ENCODE peak calls at places on chromosomes 5 and 9, in six cellular contexts. One of them, this sample, is unnamed.

GRCh38 chr5:178247481-178248456 is 15.2 kb upstream of the PHYKPL start:
- DNase-seq in neuronal stem cell: no peak
- DNase-seq in H9: no peak
- DNase-seq in H1: no peak
- DNase-seq in mesenchymal stem cell: no peak
- DNase-seq in IMR-90: no peak
- DNase-seq in this sample: no peak

GRCh38 chr9:128081052-128081451 is 13.0 kb downstream of the SLC25A25 start:
- DNase-seq in H1: no peak
- DNase-seq in mesenchymal stem cell: peak
- DNase-seq in H9: no peak
- DNase-seq in IMR-90: peak
- DNase-seq in neuronal stem cell: no peak
- DNase-seq in this sample: no peak

GRCh38 chr9:15417626-15418025 is 5.0 kb upstream of the SNAPC3 start:
- DNase-seq in mesenchymal stem cell: no peak
- DNase-seq in neuronal stem cell: no peak
- DNase-seq in H1: peak
- DNase-seq in H9: peak
- DNase-seq in IMR-90: no peak
- DNase-seq in this sample: no peak

GRCh38 chr5:31193591-31194457 is at the start of gene CDH6:
- DNase-seq in neuronal stem cell: peak
- DNase-seq in H1: peak
- DNase-seq in H9: peak
- DNase-seq in mesenchymal stem cell: peak
- DNase-seq in IMR-90: peak
- DNase-seq in this sample: no peak

GRCh38 chr5:71860048-71860447 is 141.0 kb downstream of the CARTPT start:
- DNase-seq in H9: peak
- DNase-seq in mesenchymal stem cell: no peak
- DNase-seq in H1: no peak
- DNase-seq in IMR-90: no peak
- DNase-seq in neuronal stem cell: no peak
- DNase-seq in this sample: no peak

GRCh38 chr5:33837301-33837700 is 54.5 kb downstream of the ADAMTS12 start:
- DNase-seq in neuronal stem cell: no peak
- DNase-seq in IMR-90: no peak
- DNase-seq in mesenchymal stem cell: no peak
- DNase-seq in H1: no peak
- DNase-seq in H9: no peak
- DNase-seq in this sample: no peak

GRCh38 chr5:42949348-42950090 is 90.6 kb downstream of the ANXA2R start:
- DNase-seq in mesenchymal stem cell: no peak
- DNase-seq in neuronal stem cell: no peak
- DNase-seq in H1: no peak
- DNase-seq in IMR-90: peak
- DNase-seq in H9: no peak
- DNase-seq in this sample: peak

GRCh38 chr9:129725841-129726251 is 27.0 kb downstream of the PTGES start:
- DNase-seq in neuronal stem cell: no peak
- DNase-seq in mesenchymal stem cell: no peak
- DNase-seq in H1: no peak
- DNase-seq in H9: no peak
- DNase-seq in IMR-90: peak
- DNase-seq in this sample: no peak

GRCh38 chr9:115134941-115135340 is 17.0 kb upstream of the TNC start:
- DNase-seq in H9: no peak
- DNase-seq in IMR-90: peak
- DNase-seq in H1: no peak
- DNase-seq in mesenchymal stem cell: peak
- DNase-seq in neuronal stem cell: no peak
- DNase-seq in this sample: no peak

DNA sequence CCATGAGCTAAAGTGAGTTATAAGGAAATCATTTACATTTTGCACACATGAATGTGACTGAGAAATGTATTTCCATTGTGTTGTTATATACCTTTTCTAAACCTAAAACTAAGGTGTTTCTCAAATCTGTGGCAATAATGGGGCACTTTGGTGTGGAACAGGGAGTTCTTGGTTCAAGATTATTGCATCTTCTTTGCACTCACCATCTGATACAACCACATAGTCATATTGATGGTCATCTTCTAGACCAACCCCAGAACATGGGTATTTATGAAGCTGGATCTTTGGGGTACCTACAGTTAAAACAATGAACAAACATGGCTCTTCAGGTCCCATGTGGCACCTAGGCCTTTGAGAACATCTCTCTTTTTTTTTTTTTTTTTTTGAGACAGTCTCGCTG is 24.6 kb upstream of the SHOC1 start:
- DNase-seq in H9: no peak
- DNase-seq in neuronal stem cell: no peak
- DNase-seq in IMR-90: no peak
- DNase-seq in mesenchymal stem cell: no peak
- DNase-seq in H1: no peak
- DNase-seq in this sample: no peak
- H2BK5ac ChIP-seq in H9: no peak
- H2BK5ac ChIP-seq in neuronal stem cell: no peak
- H2BK5ac ChIP-seq in IMR-90: no peak
- H2BK5ac ChIP-seq in mesenchymal stem cell: no peak
- H2BK5ac ChIP-seq in H1: no peak
- H2BK5ac ChIP-seq in this sample: no peak

GRCh38 chr5:59791131-59791485 is 102.4 kb downstream of the PDE4D start:
- DNase-seq in H9: no peak
- DNase-seq in neuronal stem cell: no peak
- DNase-seq in IMR-90: no peak
- DNase-seq in H1: no peak
- DNase-seq in mesenchymal stem cell: no peak
- DNase-seq in this sample: no peak
- H2AFZ ChIP-seq in H9: no peak
- H2AFZ ChIP-seq in neuronal stem cell: no peak
- H2AFZ ChIP-seq in IMR-90: no peak
- H2AFZ ChIP-seq in H1: no peak
- H2AFZ ChIP-seq in mesenchymal stem cell: no peak
- H2AFZ ChIP-seq in this sample: no peak

GRCh38 chr9:34374339-34374738 is 2.4 kb downstream of the MYORG start:
- DNase-seq in H9: no peak
- DNase-seq in IMR-90: no peak
- DNase-seq in neuronal stem cell: no peak
- DNase-seq in mesenchymal stem cell: no peak
- DNase-seq in H1: no peak
- DNase-seq in this sample: no peak

GRCh38 chr9:34377402-34377741 is 674 bp upstream of the MYORG start:
- DNase-seq in H9: no peak
- DNase-seq in neuronal stem cell: no peak
- DNase-seq in mesenchymal stem cell: peak
- DNase-seq in IMR-90: no peak
- DNase-seq in H1: no peak
- DNase-seq in this sample: peak

GRCh38 chr9:34376596-34377401 is at the start of gene MYORG:
- DNase-seq in IMR-90: peak
- DNase-seq in H1: peak
- DNase-seq in mesenchymal stem cell: peak
- DNase-seq in H9: peak
- DNase-seq in neuronal stem cell: peak
- DNase-seq in this sample: peak

GRCh38 chr9:34374905-34375552 is 1.7 kb downstream of the MYORG start:
- DNase-seq in IMR-90: no peak
- DNase-seq in mesenchymal stem cell: no peak
- DNase-seq in H9: peak
- DNase-seq in H1: no peak
- DNase-seq in neuronal stem cell: no peak
- DNase-seq in this sample: peak

DNA sequence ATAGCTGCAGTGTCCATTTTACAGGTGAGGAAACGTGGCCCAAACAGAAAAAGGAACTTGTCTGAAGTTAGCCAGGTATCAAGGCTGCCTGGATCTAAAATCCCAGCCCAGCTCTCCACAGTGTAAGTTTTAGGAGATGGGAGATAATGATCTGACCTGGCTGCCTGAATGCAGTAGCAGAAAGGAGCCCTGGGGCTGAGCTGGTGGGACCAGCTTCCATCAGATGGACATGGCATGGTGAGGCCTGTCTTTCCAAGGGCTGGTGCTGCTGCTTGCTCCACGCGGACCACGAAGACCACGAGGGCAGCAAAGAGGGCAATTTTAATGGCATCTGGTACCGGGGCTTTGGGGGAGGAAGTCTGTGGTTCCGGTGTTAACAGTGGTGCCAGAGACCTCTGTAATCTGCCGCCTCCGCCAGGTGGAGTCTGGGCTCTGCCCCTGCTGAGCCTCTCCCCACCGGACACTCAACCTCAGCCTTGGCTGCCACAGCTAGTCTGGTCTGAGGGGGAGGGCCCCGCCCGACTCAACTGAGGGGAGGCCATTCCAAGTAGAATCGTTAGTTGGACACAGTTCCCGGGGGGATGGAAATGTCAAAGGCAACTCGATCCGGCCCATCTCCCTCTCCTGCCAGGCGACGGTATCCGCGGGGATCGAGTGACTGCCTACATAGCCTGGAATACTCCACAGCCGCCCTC is 650 bp downstream of the MYORG start:
- DNase-seq in IMR-90: no peak
- DNase-seq in mesenchymal stem cell: peak
- DNase-seq in H1: no peak
- DNase-seq in H9: peak
- DNase-seq in neuronal stem cell: peak
- DNase-seq in this sample: peak
- H2BK5ac ChIP-seq in IMR-90: no peak
- H2BK5ac ChIP-seq in mesenchymal stem cell: no peak
- H2BK5ac ChIP-seq in H1: peak
- H2BK5ac ChIP-seq in H9: no peak
- H2BK5ac ChIP-seq in neuronal stem cell: no peak
- H2BK5ac ChIP-seq in this sample: peak

GRCh38 chr9:133003071-133003461 is 24.6 kb downstream of the GFI1B start:
- DNase-seq in H1: no peak
- DNase-seq in neuronal stem cell: no peak
- DNase-seq in IMR-90: no peak
- DNase-seq in mesenchymal stem cell: no peak
- DNase-seq in H9: no peak
- DNase-seq in this sample: no peak

GRCh38 chr9:133005957-133006356 is 24.8 kb upstream of the GTF3C5 start:
- DNase-seq in neuronal stem cell: no peak
- DNase-seq in H9: no peak
- DNase-seq in mesenchymal stem cell: no peak
- DNase-seq in IMR-90: no peak
- DNase-seq in H1: no peak
- DNase-seq in this sample: no peak

GRCh38 chr9:133003671-133004090 is 25.2 kb downstream of the GFI1B start:
- DNase-seq in H1: no peak
- DNase-seq in H9: peak
- DNase-seq in IMR-90: no peak
- DNase-seq in mesenchymal stem cell: no peak
- DNase-seq in neuronal stem cell: no peak
- DNase-seq in this sample: no peak

GRCh38 chr9:133005221-133005760 is 25.5 kb upstream of the GTF3C5 start:
- DNase-seq in neuronal stem cell: no peak
- DNase-seq in IMR-90: no peak
- DNase-seq in H9: no peak
- DNase-seq in mesenchymal stem cell: no peak
- DNase-seq in H1: no peak
- DNase-seq in this sample: no peak

DNA sequence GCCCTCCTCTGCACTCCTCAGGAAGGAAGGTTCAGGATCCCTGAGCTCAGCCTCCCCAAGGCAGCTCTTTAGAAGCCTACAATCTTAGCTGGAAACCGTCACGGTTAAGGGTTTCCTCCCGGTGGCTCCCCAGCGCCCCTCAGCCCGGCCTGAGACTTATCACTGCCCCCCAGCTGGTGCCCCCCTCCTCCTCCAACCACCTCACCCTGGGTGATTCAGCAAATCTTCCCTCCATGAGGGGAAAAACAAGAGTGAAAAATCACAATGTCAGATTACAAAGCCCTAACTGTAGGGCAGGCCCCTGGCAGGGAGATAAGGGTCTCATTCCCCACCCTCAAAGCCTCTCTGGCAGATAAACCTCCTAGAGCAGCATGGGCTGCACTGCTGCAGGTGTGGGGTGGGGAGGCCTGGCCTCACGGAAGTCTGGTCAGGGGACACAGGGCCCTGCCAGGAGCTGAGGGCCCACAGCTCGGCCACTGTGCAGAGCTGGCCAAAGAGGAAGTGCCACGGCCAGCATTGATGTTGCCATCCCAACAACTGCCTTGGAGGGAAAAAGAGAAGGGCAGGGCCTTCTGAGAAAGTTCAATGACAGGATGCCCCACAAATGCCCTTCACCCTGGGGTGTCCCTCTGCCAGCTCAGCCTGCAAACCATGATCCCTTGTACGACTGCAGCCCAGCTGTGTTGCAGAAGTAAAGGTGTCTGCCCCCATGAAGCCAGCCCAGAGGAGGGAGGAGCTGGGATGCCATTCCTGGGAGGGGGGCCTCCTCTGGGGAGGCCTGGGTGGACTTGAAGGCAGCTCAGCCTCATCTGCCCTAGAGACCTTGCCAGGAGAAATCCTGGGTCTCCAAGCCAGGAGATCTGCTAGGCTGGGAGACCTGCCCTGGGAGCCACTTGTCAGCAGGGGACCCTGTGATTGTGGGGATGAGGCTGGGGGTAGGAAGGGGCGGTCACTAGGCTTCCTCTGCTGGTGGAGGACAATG is 25.9 kb downstream of the GFI1B start:
- DNase-seq in mesenchymal stem cell: no peak
- DNase-seq in neuronal stem cell: no peak
- DNase-seq in H9: no peak
- DNase-seq in IMR-90: no peak
- DNase-seq in H1: no peak
- DNase-seq in this sample: no peak
- H2AFZ ChIP-seq in mesenchymal stem cell: no peak
- H2AFZ ChIP-seq in neuronal stem cell: peak
- H2AFZ ChIP-seq in H9: no peak
- H2AFZ ChIP-seq in IMR-90: peak
- H2AFZ ChIP-seq in H1: no peak
- H2AFZ ChIP-seq in this sample: no peak

DNA sequence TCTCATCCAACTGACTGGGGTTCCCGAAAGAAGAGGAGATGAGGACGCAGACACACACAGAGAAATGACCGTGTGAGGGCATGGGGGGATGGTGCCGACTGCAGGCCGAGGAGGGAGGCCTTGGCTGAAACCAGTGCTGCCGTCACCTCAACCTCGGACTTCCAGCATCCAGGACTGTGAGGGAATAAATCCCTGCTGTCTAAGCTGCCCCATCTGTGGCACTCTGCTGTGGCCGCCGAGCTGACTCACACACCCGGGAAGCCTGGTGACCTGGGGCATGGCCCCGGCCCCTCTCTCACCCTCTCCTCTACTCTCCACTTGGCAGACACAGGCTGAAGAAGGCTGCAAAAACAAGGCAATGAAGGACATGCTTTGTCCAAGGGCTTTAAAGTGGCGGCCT is 4.4 kb upstream of the COL5A1 start:
- DNase-seq in H9: no peak
- DNase-seq in IMR-90: no peak
- DNase-seq in neuronal stem cell: no peak
- DNase-seq in mesenchymal stem cell: peak
- DNase-seq in H1: no peak
- DNase-seq in this sample: no peak
- H2BK5ac ChIP-seq in H9: no peak
- H2BK5ac ChIP-seq in IMR-90: no peak
- H2BK5ac ChIP-seq in neuronal stem cell: peak
- H2BK5ac ChIP-seq in mesenchymal stem cell: no peak
- H2BK5ac ChIP-seq in H1: no peak
- H2BK5ac ChIP-seq in this sample: no peak

GRCh38 chr5:106737111-106737510 is 933.6 kb downstream of the EFNA5 start:
- DNase-seq in H1: no peak
- DNase-seq in neuronal stem cell: no peak
- DNase-seq in H9: no peak
- DNase-seq in IMR-90: no peak
- DNase-seq in mesenchymal stem cell: no peak
- DNase-seq in this sample: no peak
- H2AFZ ChIP-seq in H1: no peak
- H2AFZ ChIP-seq in neuronal stem cell: no peak
- H2AFZ ChIP-seq in H9: no peak
- H2AFZ ChIP-seq in IMR-90: no peak
- H2AFZ ChIP-seq in mesenchymal stem cell: no peak
- H2AFZ ChIP-seq in this sample: no peak

This sample was measured in trophoblast cell.